ENCODE peak calls at places on chromosomes 5 and 9, in six cellular contexts. One of them, this sample, is unnamed.

GRCh38 chr9:11319477-11320060 is 706.8 kb upstream of the PTPRD start:
- DNase-seq in iris pigment epithelial cell: peak
- DNase-seq in cerebellum: no peak
- DNase-seq in NCI-H510A: no peak
- DNase-seq in immature natural killer cell: no peak
- DNase-seq in activated T-cell treated with anti-CD3 and anti-CD28 coated beads for 24 hours: no peak
- DNase-seq in this sample: no peak

GRCh38 chr9:110077926-110078325 is 130.0 kb downstream of the C9orf152 start:
- DNase-seq in iris pigment epithelial cell: no peak
- DNase-seq in immature natural killer cell: no peak
- DNase-seq in NCI-H510A: no peak
- DNase-seq in cerebellum: no peak
- DNase-seq in activated T-cell treated with anti-CD3 and anti-CD28 coated beads for 24 hours: no peak
- DNase-seq in this sample: no peak

GRCh38 chr5:180825768-180826525 is 23.3 kb upstream of the MGAT1 start:
- DNase-seq in immature natural killer cell: no peak
- DNase-seq in iris pigment epithelial cell: peak
- DNase-seq in cerebellum: no peak
- DNase-seq in NCI-H510A: no peak
- DNase-seq in activated T-cell treated with anti-CD3 and anti-CD28 coated beads for 24 hours: no peak
- DNase-seq in this sample: no peak

GRCh38 chr5:169003721-169004481 is 297.0 kb downstream of the SLIT3 start:
- DNase-seq in NCI-H510A: no peak
- DNase-seq in cerebellum: peak
- DNase-seq in activated T-cell treated with anti-CD3 and anti-CD28 coated beads for 24 hours: no peak
- DNase-seq in iris pigment epithelial cell: no peak
- DNase-seq in immature natural killer cell: no peak
- DNase-seq in this sample: no peak

GRCh38 chr5:17216974-17217325 is 481 bp upstream of the BASP1 start:
- DNase-seq in NCI-H510A: no peak
- DNase-seq in cerebellum: no peak
- DNase-seq in iris pigment epithelial cell: peak
- DNase-seq in immature natural killer cell: no peak
- DNase-seq in activated T-cell treated with anti-CD3 and anti-CD28 coated beads for 24 hours: no peak
- DNase-seq in this sample: no peak

GRCh38 chr9:72579190-72579589 is 57.8 kb downstream of the TMC1 start:
- DNase-seq in cerebellum: no peak
- DNase-seq in activated T-cell treated with anti-CD3 and anti-CD28 coated beads for 24 hours: no peak
- DNase-seq in immature natural killer cell: no peak
- DNase-seq in NCI-H510A: no peak
- DNase-seq in iris pigment epithelial cell: peak
- DNase-seq in this sample: no peak

GRCh38 chr5:81513982-81514381 is 120.0 kb upstream of the ACOT12 start:
- DNase-seq in cerebellum: no peak
- DNase-seq in activated T-cell treated with anti-CD3 and anti-CD28 coated beads for 24 hours: no peak
- DNase-seq in NCI-H510A: no peak
- DNase-seq in immature natural killer cell: no peak
- DNase-seq in iris pigment epithelial cell: peak
- DNase-seq in this sample: no peak

GRCh38 chr9:131752231-131752884 is 12.5 kb upstream of the RAPGEF1 start:
- DNase-seq in activated T-cell treated with anti-CD3 and anti-CD28 coated beads for 24 hours: no peak
- DNase-seq in cerebellum: no peak
- DNase-seq in immature natural killer cell: no peak
- DNase-seq in iris pigment epithelial cell: no peak
- DNase-seq in NCI-H510A: no peak
- DNase-seq in this sample: no peak

GRCh38 chr5:26003966-26004365 is 1034.4 kb downstream of the CDH9 start:
- DNase-seq in activated T-cell treated with anti-CD3 and anti-CD28 coated beads for 24 hours: no peak
- DNase-seq in cerebellum: no peak
- DNase-seq in NCI-H510A: no peak
- DNase-seq in iris pigment epithelial cell: no peak
- DNase-seq in immature natural killer cell: no peak
- DNase-seq in this sample: no peak

GRCh38 chr5:14628346-14628745 is 36.2 kb upstream of the OTULIN start:
- DNase-seq in immature natural killer cell: peak
- DNase-seq in NCI-H510A: no peak
- DNase-seq in iris pigment epithelial cell: peak
- DNase-seq in cerebellum: no peak
- DNase-seq in activated T-cell treated with anti-CD3 and anti-CD28 coated beads for 24 hours: peak
- DNase-seq in this sample: no peak

GRCh38 chr9:113798062-113799030 is 77.8 kb upstream of the ZNF618 start:
- DNase-seq in immature natural killer cell: no peak
- DNase-seq in activated T-cell treated with anti-CD3 and anti-CD28 coated beads for 24 hours: no peak
- DNase-seq in iris pigment epithelial cell: peak
- DNase-seq in NCI-H510A: no peak
- DNase-seq in cerebellum: no peak
- DNase-seq in this sample: no peak

GRCh38 chr9:101462558-101462957 is 27.0 kb upstream of the ALDOB start:
- DNase-seq in activated T-cell treated with anti-CD3 and anti-CD28 coated beads for 24 hours: no peak
- DNase-seq in NCI-H510A: no peak
- DNase-seq in iris pigment epithelial cell: peak
- DNase-seq in immature natural killer cell: no peak
- DNase-seq in cerebellum: no peak
- DNase-seq in this sample: no peak